ENCODE peak calls at places on chromosomes 13 and 19, in four cellular contexts. L is ovary, T is tibial nerve, C is HepG2. J is an unnamed sample.
A peak's percentile ranks its signal among the peaks of the same experiment; 100 is the strongest.

GRCh38 chr19:16067205-16067938 is 8.9 kb upstream of the TPM4 start:
- DNase-seq in L (peak; percentile 81), T (no peak), C (no peak), J (no peak)

GRCh38 chr19:2385053-2385721 is 25.1 kb downstream of the TMPRSS9 start:
- DNase-seq in L (no peak), T (no peak), C (peak; percentile 81), J (no peak)

GRCh38 chr13:72313546-72313945 is 413.9 kb downstream of the MZT1 start:
- DNase-seq in L (no peak), T (no peak), C (no peak), J (no peak)

GRCh38 chr13:101341464-101341863 is 74.8 kb downstream of the NALCN start:
- DNase-seq in L (no peak), T (no peak), C (no peak), J (no peak)

GRCh38 chr19:48390188-48391099 is 907 bp downstream of the KDELR1 start:
- DNase-seq in L (peak; percentile 74), T (peak; percentile 40), C (peak; percentile 44), J (no peak)

GRCh38 chr19:4505570-4506448 is 12.5 kb downstream of the PLIN4 start:
- DNase-seq in L (no peak), T (no peak), C (no peak), J (no peak)

GRCh38 chr13:31951215-31951678 is 80.3 kb upstream of the FRY start:
- DNase-seq in L (no peak), T (peak; percentile 48), C (no peak), J (no peak)

GRCh38 chr19:43450545-43450997 is 14.8 kb downstream of the LYPD3 start:
- DNase-seq in L (no peak), T (no peak), C (no peak), J (no peak)

GRCh38 chr13:44421853-44422525 is 48.4 kb downstream of the SERP2 start:
- DNase-seq in L (no peak), T (no peak), C (no peak), J (peak; percentile 90)

GRCh38 chr13:72163671-72164070 is 296.7 kb upstream of the DACH1 start:
- DNase-seq in L (no peak), T (no peak), C (no peak), J (no peak)

GRCh38 chr19:34731019-34731829 is 2.8 kb upstream of the ZNF181 start:
- DNase-seq in L (peak; percentile 21), T (no peak), C (no peak), J (no peak)

GRCh38 chr13:41813426-41813825 is 147.5 kb downstream of the VWA8 start:
- DNase-seq in L (no peak), T (no peak), C (no peak), J (no peak)

GRCh38 chr13:99265823-99266426 is 7.7 kb upstream of the GPR18 start:
- DNase-seq in L (no peak), T (no peak), C (peak; percentile 46), J (no peak)

GRCh38 chr19:47330466-47330869 is 1.5 kb upstream of the C5AR2 start:
- DNase-seq in L (no peak), T (no peak), C (no peak), J (no peak)

GRCh38 chr13:80469841-80470378 is 129.0 kb upstream of the SPRY2 start:
- DNase-seq in L (peak; percentile 28), T (peak; percentile 87), C (no peak), J (peak; percentile 94)

GRCh38 chr13:107348931-107349330 is 781.0 kb upstream of the ARGLU1 start:
- DNase-seq in L (no peak), T (no peak), C (no peak), J (no peak)

GRCh38 chr19:33408116-33408515 is 34.6 kb downstream of the CEBPG start:
- DNase-seq in L (no peak), T (no peak), C (no peak), J (no peak)

GRCh38 chr19:14580623-14581237 is 2.2 kb upstream of the CLEC17A start:
- DNase-seq in L (no peak), T (no peak), C (no peak), J (no peak)

GRCh38 chr13:68047889-68048288 is 817.8 kb upstream of the PCDH9 start:
- DNase-seq in L (no peak), T (no peak), C (no peak), J (no peak)

GRCh38 chr13:66835040-66835628 is 395.0 kb downstream of the PCDH9 start:
- DNase-seq in L (peak; percentile 60), T (peak; percentile 53), C (peak; percentile 24), J (peak; percentile 93)

GRCh38 chr19:10871711-10872550 is 578 bp downstream of the CARM1 start:
- DNase-seq in L (peak; percentile 80), T (no peak), C (no peak), J (no peak)

GRCh38 chr13:84896128-84896527 is 903.1 kb downstream of the SLITRK6 start:
- DNase-seq in L (peak; percentile 15), T (no peak), C (peak; percentile 52), J (no peak)

GRCh38 chr13:41505209-41505835 is 48.0 kb downstream of the RGCC start:
- DNase-seq in L (no peak), T (no peak), C (no peak), J (peak; percentile 62)

GRCh38 chr13:39023761-39024160 is 14.1 kb downstream of the PROSER1 start:
- DNase-seq in L (no peak), T (no peak), C (no peak), J (no peak)

GRCh38 chr19:55005684-55006488 is 32.2 kb downstream of the GP6 start:
- DNase-seq in L (no peak), T (peak; percentile 26), C (peak; percentile 12), J (no peak)

GRCh38 chr13:92966900-92967299 is 259.7 kb upstream of the GPC6 start:
- DNase-seq in L (no peak), T (no peak), C (no peak), J (no peak)

GRCh38 chr19:49157445-49158224 is at the start of gene TRPM4:
- DNase-seq in L (peak; percentile 78), T (peak; percentile 85), C (peak; percentile 61), J (no peak)

GRCh38 chr13:39897636-39898035 is 242.2 kb downstream of the COG6 start:
- DNase-seq in L (no peak), T (no peak), C (no peak), J (no peak)

GRCh38 chr19:30222993-30223865 is 149.0 kb upstream of the ZNF536 start:
- DNase-seq in L (no peak), T (no peak), C (no peak), J (no peak)

GRCh38 chr19:54096642-54097106 is 3.9 kb downstream of the OSCAR start:
- DNase-seq in L (peak; percentile 42), T (peak; percentile 22), C (no peak), J (no peak)

GRCh38 chr13:43994999-43995859 is 115.5 kb downstream of the LACC1 start:
- DNase-seq in L (no peak), T (no peak), C (no peak), J (peak; percentile 31)

DNA sequence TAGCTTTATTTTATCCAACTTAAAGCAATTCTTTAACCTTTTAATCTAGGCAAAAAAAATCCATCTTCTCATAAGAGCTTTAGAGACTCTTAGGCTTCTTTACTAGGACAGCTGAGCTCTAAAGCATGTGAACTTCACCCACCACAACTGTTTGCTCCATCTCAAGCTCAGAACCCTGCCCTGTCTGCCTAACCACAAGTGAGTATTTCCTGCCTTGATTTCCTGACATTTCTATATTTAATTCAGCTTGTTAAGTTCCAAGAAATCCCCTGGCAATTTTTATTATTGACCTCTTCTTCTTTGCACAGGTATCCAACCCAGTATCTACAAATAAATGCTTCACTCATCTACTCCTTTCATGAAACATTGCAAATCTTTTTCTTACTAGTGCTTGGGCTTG is 21.1 kb upstream of the CEACAM21 start:
- DNase-seq in L (no peak), T (no peak), C (no peak), J (no peak)
- H3K4me1 ChIP-seq in L (no peaks in the 10 kb centered on the region), T (no peaks in the 10 kb centered on the region), C (no peaks in the 10 kb centered on the region), J (peaks cover 3% of the 10 kb centered on the region)

GRCh38 chr19:45179063-45179847 is 671 bp downstream of the BLOC1S3 start:
- DNase-seq in L (peak; percentile 64), T (no peak), C (no peak), J (no peak)

GRCh38 chr19:45175663-45176345 is 2.2 kb downstream of the TRAPPC6A start:
- DNase-seq in L (no peak), T (no peak), C (no peak), J (no peak)

GRCh38 chr19:45179848-45180370 is 1.3 kb downstream of the BLOC1S3 start:
- DNase-seq in L (no peak), T (no peak), C (no peak), J (no peak)

GRCh38 chr19:45178262-45179062 is at the start of gene BLOC1S3:
- DNase-seq in L (peak; percentile 100), T (peak; percentile 100), C (peak; percentile 100), J (peak; percentile 100)

DNA sequence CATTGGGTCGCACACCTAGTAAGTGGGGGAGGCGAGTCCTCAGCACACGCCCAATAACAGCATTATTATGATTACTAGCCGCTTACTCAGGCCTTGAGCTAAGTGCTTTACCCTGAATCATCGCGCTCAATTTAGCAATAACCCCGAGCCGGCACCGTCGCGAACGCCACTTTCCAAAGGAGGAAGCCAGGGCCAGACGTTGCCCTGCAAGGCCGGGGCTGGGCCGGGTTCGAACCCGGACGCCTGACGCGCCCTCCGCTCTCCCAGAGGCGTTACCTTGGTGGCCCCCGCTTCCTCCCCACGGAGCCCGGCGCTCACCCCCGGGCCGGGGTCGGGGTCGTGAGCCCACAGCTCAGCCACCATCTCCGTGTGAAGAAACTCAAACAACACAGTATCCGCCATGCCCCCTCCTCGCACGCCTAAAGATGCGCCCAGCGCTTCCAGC is at the start of gene TRAPPC6A:
- DNase-seq in L (no peak), T (peak; percentile 18), C (no peak), J (no peak)
- TF ChIP-seq EP300 in L (no peak), T (no peak), C (no peak), J (no peak)

GRCh38 chr13:110565296-110565695 is 3.8 kb upstream of the RAB20 start:
- DNase-seq in L (no peak), T (no peak), C (no peak), J (no peak)
- H3K27me3 ChIP-seq in L (no peaks in the 10 kb centered on the region), T (no peaks in the 10 kb centered on the region), C (no peaks in the 10 kb centered on the region), J (no peaks in the 10 kb centered on the region)

DNA sequence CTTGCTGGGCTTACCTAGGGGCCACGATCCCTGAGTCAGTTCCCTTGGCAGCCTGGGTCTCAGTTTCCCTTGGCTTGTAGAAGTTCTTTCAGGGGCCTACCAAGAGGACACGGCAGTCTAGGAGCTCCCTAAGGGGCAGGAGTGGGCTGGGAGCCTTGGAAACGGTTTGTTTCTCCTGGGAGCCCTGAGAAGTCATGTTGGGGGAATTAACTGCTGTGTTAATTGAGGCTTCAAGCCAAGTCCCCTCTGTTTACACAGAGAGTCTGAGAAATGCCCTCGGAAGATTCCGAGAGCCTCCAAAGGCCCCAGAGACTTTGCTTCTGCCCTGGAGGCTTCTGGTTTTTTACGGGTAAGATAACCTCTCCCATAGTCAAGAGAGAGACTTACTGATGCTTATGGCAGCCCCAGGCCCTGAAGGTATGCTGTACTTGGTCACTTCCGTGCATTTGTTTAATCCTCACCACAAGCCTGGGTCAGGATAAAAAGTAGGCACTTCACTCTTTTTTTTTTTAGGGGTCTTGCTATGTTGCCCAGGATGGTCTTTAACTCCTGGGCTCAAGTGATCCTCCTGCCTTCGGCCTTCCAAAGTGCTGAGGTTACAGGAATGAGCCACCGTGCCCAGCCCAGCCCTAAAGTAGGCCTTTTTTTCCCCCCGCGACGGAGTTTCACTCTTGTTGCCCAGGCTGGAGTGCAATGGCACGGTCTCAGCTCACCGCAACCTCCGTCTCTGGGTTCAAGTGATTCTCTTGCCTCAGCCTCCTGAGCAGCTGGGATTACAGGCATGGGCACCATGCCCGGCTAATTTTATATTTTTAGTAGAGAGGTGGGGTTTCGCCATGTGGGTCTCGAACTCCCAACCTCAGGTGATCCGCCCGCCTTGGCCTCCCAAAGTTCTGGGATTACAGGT is 15.1 kb downstream of the IER2 start:
- DNase-seq in L (no peak), T (no peak), C (no peak), J (no peak)
- H3K4me1 ChIP-seq in L (peaks cover 7% of the 10 kb centered on the region), T (peaks cover 45% of the 10 kb centered on the region), C (peaks cover 76% of the 10 kb centered on the region), J (peaks cover 61% of the 10 kb centered on the region)

GRCh38 chr13:110957181-110957884 is 42.5 kb upstream of the ANKRD10 start:
- DNase-seq in L (no peak), T (no peak), C (peak; percentile 7), J (no peak)
- TF ChIP-seq EP300 in L (no peak), T (no peak), C (no peak), J (no peak)

J was measured in esophagus muscularis mucosa.